ENCODE peak calls at places on chromosomes 7 and 10, in four cellular contexts. O is AG04450; S is fibroblast of lung; Q is CD4-positive, alpha-beta T cell. C is an unnamed sample.

GRCh38 chr10:59907537-59907917 is 1.2 kb upstream of the CCDC6 start:
- DNase-seq in O (no peak), Q (no peak), S (no peak), C (no peak)

GRCh38 chr10:49629286-49629915 is 15.6 kb downstream of the CHAT start:
- DNase-seq in S (no peak), Q (no peak), O (no peak), C (no peak)

GRCh38 chr10:25071227-25071626 is 54.8 kb downstream of the THNSL1 start:
- DNase-seq in Q (no peak), S (no peak), O (no peak), C (no peak)

GRCh38 chr7:105790996-105791395 is 85.4 kb downstream of the ATXN7L1 start:
- DNase-seq in S (no peak), Q (no peak), O (no peak), C (no peak)

GRCh38 chr7:53609185-53609584 is 573.8 kb downstream of the POM121L12 start:
- DNase-seq in O (no peak), S (no peak), Q (no peak), C (no peak)

GRCh38 chr10:34553753-34554152 is 261.3 kb downstream of the PARD3 start:
- DNase-seq in O (no peak), S (no peak), Q (no peak), C (no peak)

GRCh38 chr7:539731-540411 is 20.2 kb upstream of the PDGFA start:
- DNase-seq in Q (no peak), O (no peak), S (peak), C (peak)

GRCh38 chr10:70963271-70963670 is 74.9 kb upstream of the PCBD1 start:
- DNase-seq in Q (no peak), O (no peak), S (no peak), C (no peak)

GRCh38 chr10:125163803-125164202 is 3.4 kb upstream of the CTBP2 start:
- DNase-seq in S (no peak), O (no peak), Q (no peak), C (no peak)

GRCh38 chr7:70530191-70530590 is 601.8 kb upstream of the GALNT17 start:
- DNase-seq in S (no peak), Q (no peak), O (no peak), C (no peak)

GRCh38 chr10:33052915-33053810 is 95.1 kb upstream of the ITGB1 start:
- DNase-seq in S (no peak), Q (no peak), O (no peak), C (no peak)

GRCh38 chr7:27221201-27221797 is 21.3 kb upstream of the EVX1 start:
- DNase-seq in S (no peak), Q (no peak), O (no peak), C (peak)

GRCh38 chr7:2172311-2173183 is 60.2 kb downstream of the MAD1L1 start:
- DNase-seq in Q (no peak), S (peak), O (peak), C (peak)

GRCh38 chr10:13924020-13924725 is 337.4 kb downstream of the PRPF18 start:
- DNase-seq in Q (no peak), O (peak), S (peak), C (peak)

GRCh38 chr10:101941871-101942270 is 98.3 kb upstream of the KCNIP2 start:
- DNase-seq in S (peak), O (no peak), Q (no peak), C (no peak)

GRCh38 chr10:73768881-73769280 is 13.0 kb upstream of the CHCHD1 start:
- DNase-seq in S (no peak), Q (peak), O (no peak), C (no peak)

GRCh38 chr7:138982204-138982623 is 1.0 kb upstream of the KIAA1549 start:
- DNase-seq in S (no peak), Q (no peak), O (no peak), C (no peak)

GRCh38 chr10:44517635-44518034 is 132.7 kb upstream of the CXCL12 start:
- DNase-seq in S (no peak), O (no peak), Q (no peak), C (peak)

GRCh38 chr7:16708980-16709379 is 44.6 kb upstream of the TSPAN13 start:
- DNase-seq in Q (no peak), O (peak), S (peak), C (peak)

DNA sequence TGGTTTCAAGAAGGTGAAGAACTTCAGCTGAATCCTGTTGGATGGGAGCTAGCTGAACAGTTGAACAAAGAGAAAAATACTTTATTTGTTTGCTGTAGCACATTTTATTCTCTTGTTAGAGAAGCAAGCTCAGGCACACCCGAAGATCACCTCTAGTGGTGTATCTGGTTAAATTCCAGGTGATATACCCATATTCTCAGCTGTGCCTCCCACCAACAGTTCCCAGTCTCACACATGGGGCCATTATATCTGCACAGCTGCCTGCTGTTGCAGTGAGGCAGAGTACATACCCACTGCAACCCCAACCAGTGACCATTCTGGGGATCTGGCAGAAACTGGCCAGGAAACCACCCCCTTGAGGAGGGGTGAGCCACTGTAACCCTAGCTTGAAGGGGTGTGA is 9.2 kb downstream of the BTAF1 start:
- DNase-seq in S (no peak), O (no peak), Q (no peak), C (no peak)
- TF ChIP-seq CTCF in S (no peak), O (no peak), Q (no peak), C (no peak)

GRCh38 chr10:15266117-15266516 is 97.6 kb upstream of the NMT2 start:
- DNase-seq in S (no peak), Q (no peak), O (no peak), C (no peak)
- TF ChIP-seq CTCF in S (no peak), Q (no peak), O (no peak), C (no peak)

DNA sequence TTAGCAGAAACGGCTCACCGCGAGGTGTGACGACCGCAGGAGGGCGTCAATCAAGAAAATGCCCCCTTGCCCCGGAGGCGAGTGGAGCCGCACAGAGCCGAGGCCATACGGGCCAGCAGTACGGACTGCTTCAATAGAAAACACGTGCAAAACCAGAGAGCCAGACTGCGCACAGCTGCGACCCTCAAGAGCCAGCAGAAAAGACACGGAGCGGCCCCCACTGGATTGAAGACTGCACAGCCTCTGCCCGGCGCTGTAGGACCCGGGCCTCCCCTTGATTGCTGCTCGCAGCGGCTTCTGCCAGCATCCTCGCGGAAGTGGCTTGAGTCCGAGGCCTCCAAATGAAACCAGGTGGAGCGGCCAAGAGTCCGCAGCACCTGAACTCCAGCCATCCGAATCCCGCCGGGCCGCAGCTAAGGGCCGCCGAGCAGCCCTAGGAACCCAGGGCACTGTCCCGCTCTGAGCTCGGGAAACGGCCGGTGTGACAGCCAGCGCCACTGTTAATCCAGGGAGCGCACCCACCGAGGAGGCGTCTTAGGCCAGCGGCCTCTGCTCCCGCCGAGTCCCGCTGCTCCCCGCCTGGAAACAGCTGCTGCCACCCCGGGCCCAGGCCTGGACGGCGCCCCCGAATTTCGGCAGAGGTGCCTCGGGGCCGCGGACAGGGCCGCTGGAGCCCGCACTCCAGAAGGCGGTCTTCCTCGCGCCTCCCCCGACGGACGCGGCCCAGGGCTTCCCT is 660 bp upstream of the HHEX start:
- DNase-seq in S (peak), O (no peak), Q (no peak), C (no peak)
- TF ChIP-seq CTCF in S (no peak), O (peak), Q (no peak), C (no peak)

DNA sequence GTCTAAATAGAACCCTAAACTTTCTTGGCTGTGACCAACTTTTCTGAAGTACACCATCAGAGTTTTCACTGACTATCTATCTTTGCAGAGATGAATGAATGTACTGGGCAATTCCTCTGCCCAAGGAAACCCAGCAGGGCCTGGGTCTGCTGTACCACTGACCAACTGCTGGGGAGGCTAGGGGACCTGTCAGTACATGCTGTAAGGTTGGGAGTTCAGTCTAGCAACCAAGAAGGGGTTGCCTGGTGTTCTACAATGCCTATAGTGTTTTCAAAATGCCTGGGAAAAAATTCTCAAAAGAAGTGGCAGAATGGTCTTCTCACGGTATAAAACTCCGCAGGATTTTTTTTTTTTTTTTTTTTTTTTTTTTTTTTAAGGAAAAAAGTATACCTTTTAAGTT is 106.3 kb downstream of the NT5C2 start:
- DNase-seq in S (no peak), O (no peak), Q (no peak), C (no peak)
- TF ChIP-seq CTCF in S (no peak), O (no peak), Q (no peak), C (no peak)

GRCh38 chr10:6406220-6407033 is 173.6 kb downstream of the PRKCQ start:
- DNase-seq in Q (no peak), S (peak), O (no peak), C (peak)
- TF ChIP-seq CTCF in Q (peak), S (peak), O (peak), C (peak)

DNA sequence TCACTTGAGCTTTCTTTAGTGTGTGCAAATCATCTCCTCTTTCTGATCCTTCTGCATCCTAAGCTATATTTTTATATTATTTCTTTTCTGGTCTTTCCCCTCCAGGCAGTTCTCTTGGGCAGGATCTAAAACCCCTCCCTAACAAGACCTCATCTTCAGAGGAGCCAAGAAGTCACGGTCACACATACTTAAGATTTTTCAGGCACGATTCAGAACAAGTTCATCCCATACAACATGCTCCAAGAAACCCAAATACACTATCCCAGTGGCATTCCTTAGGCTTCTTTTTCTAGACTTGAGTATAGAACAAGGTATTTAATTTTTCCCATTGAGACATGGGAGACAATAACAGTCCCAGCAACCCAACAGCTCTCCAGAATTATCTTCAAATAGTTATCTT is 1251.5 kb downstream of the DNAJB9 start:
- DNase-seq in S (no peak), O (no peak), Q (no peak), C (no peak)
- TF ChIP-seq CTCF in S (no peak), O (no peak), Q (no peak), C (no peak)